ENCODE peak calls at places on chromosomes 6 and 20, in nine cellular contexts. H, W, R, D, E, Q, I, T and K are unnamed samples.

GRCh38 chr6:31794866-31795615 is 511 bp downstream of the VARS1 start:
- DNase-seq in Q (no peak), D (no peak), E (no peak), R (peak), H (no peak), W (no peak), T (no peak), I (peak), K (peak)

GRCh38 chr6:79215233-79215824 is 19.2 kb downstream of the HMGN3 start:
- DNase-seq in I (peak), E (no peak), R (no peak), W (no peak), H (peak), Q (no peak), D (no peak), T (no peak), K (no peak)

GRCh38 chr6:10531513-10531912 is 10.4 kb downstream of the GCNT2 start:
- DNase-seq in W (no peak), D (peak), Q (no peak), H (no peak), T (no peak), E (no peak), I (no peak), R (no peak), K (no peak)

GRCh38 chr6:135880066-135880972 is 28.8 kb downstream of the PDE7B start:
- DNase-seq in T (no peak), R (no peak), D (peak), E (peak), Q (no peak), W (no peak), H (no peak), I (no peak), K (peak)

GRCh38 chr6:74607934-74608333 is 597.9 kb downstream of the COL12A1 start:
- DNase-seq in H (no peak), T (no peak), D (no peak), Q (no peak), W (no peak), E (peak), R (no peak), I (no peak), K (no peak)

GRCh38 chr20:41352106-41352505 is 11.5 kb downstream of the LPIN3 start:
- DNase-seq in D (no peak), R (no peak), E (no peak), Q (no peak), I (no peak), H (no peak), T (no peak), W (no peak), K (no peak)

GRCh38 chr6:159061146-159061545 is 16.4 kb upstream of the TAGAP start:
- DNase-seq in H (no peak), Q (no peak), T (no peak), D (no peak), R (no peak), E (no peak), I (no peak), W (no peak), K (no peak)

GRCh38 chr20:33262658-33263065 is 20.4 kb upstream of the BPIFB1 start:
- DNase-seq in H (peak), Q (no peak), D (peak), R (peak), W (peak), E (peak), I (peak), T (no peak), K (no peak)

GRCh38 chr6:15481892-15482291 is 180.9 kb downstream of the DTNBP1 start:
- DNase-seq in R (no peak), T (no peak), I (no peak), E (no peak), W (no peak), Q (no peak), H (no peak), D (peak), K (peak)

GRCh38 chr6:170436209-170436809 is 116.8 kb downstream of the PSMB1 start:
- DNase-seq in R (no peak), Q (no peak), T (no peak), E (no peak), H (no peak), I (no peak), D (no peak), W (no peak), K (no peak)

GRCh38 chr6:87656857-87657256 is 45.2 kb downstream of the AKIRIN2 start:
- DNase-seq in Q (no peak), W (no peak), H (no peak), E (no peak), D (peak), R (no peak), I (no peak), T (no peak), K (no peak)

GRCh38 chr6:14310955-14311354 is 193.4 kb downstream of the CD83 start:
- DNase-seq in I (no peak), D (no peak), H (no peak), R (no peak), W (no peak), Q (no peak), T (peak), E (no peak), K (no peak)

GRCh38 chr20:40838516-40838915 is 149.5 kb upstream of the MAFB start:
- DNase-seq in I (no peak), H (no peak), E (no peak), W (no peak), Q (no peak), T (no peak), D (no peak), R (no peak), K (no peak)

GRCh38 chr6:85416049-85416448 is 33.8 kb upstream of the NT5E start:
- DNase-seq in H (no peak), I (no peak), T (no peak), Q (no peak), D (no peak), W (no peak), E (peak), R (no peak), K (no peak)

GRCh38 chr6:165117121-165117520 is 192.3 kb downstream of the C6orf118 start:
- DNase-seq in W (no peak), T (no peak), D (no peak), R (no peak), E (no peak), Q (no peak), H (no peak), I (no peak), K (no peak)

GRCh38 chr20:11734431-11734830 is 183.3 kb upstream of the BTBD3 start:
- DNase-seq in E (no peak), W (no peak), H (no peak), I (no peak), D (no peak), Q (no peak), R (no peak), T (no peak), K (no peak)

GRCh38 chr6:119921491-119922010 is 572.0 kb upstream of the MAN1A1 start:
- DNase-seq in D (no peak), I (no peak), H (no peak), E (no peak), W (no peak), T (no peak), R (no peak), Q (no peak), K (no peak)

GRCh38 chr6:135875446-135875845 is 23.9 kb downstream of the PDE7B start:
- DNase-seq in R (no peak), W (no peak), D (no peak), I (no peak), H (no peak), Q (no peak), T (no peak), E (peak), K (no peak)

GRCh38 chr6:13681305-13682061 is 30.2 kb downstream of the RANBP9 start:
- DNase-seq in E (no peak), I (no peak), H (no peak), R (no peak), T (no peak), D (peak), Q (no peak), W (no peak), K (peak)

GRCh38 chr6:149061933-149062332 is 255.6 kb upstream of the TAB2 start:
- DNase-seq in W (no peak), T (no peak), R (no peak), E (no peak), Q (no peak), D (no peak), I (no peak), H (no peak), K (no peak)

GRCh38 chr20:32678948-32679347 is 5.2 kb upstream of the C20orf203 start:
- DNase-seq in R (no peak), E (peak), T (no peak), H (peak), D (no peak), W (no peak), Q (peak), I (no peak), K (no peak)

GRCh38 chr20:43844778-43845614 is 69.7 kb upstream of the TOX2 start:
- DNase-seq in Q (peak), D (no peak), H (peak), W (no peak), I (no peak), R (no peak), T (no peak), E (peak), K (no peak)

GRCh38 chr6:80607814-80608391 is 501.4 kb downstream of the BCKDHB start:
- DNase-seq in I (no peak), Q (no peak), W (no peak), T (no peak), R (no peak), H (peak), D (no peak), E (peak), K (no peak)

GRCh38 chr6:54445207-54445606 is 137.0 kb downstream of the TINAG start:
- DNase-seq in Q (no peak), D (no peak), H (no peak), T (no peak), R (no peak), I (no peak), W (no peak), E (no peak), K (no peak)

GRCh38 chr6:4599924-4600323 is 176.3 kb upstream of the CDYL start:
- DNase-seq in Q (no peak), H (no peak), R (no peak), W (no peak), I (no peak), T (no peak), E (peak), D (no peak), K (no peak)

GRCh38 chr6:147201885-147202515 is 2.2 kb upstream of the STXBP5 start:
- DNase-seq in I (no peak), Q (no peak), D (peak), H (peak), E (peak), W (no peak), R (peak), T (no peak), K (peak)

GRCh38 chr6:3230275-3231212 is 3.1 kb upstream of the TUBB2B start:
- DNase-seq in Q (no peak), W (no peak), H (no peak), R (peak), I (peak), D (no peak), T (no peak), E (peak), K (no peak)

GRCh38 chr6:131868836-131869235 is 61.0 kb downstream of the ENPP1 start:
- DNase-seq in W (no peak), E (peak), I (no peak), R (no peak), H (no peak), Q (no peak), T (no peak), D (no peak), K (no peak)

GRCh38 chr6:43926644-43927524 is 156.9 kb downstream of the VEGFA start:
- DNase-seq in W (peak), T (peak), Q (no peak), D (no peak), R (peak), I (no peak), E (peak), H (peak), K (no peak)

GRCh38 chr20:63042448-63043071 is 35.8 kb upstream of the BHLHE23 start:
- DNase-seq in Q (no peak), T (peak), H (no peak), I (no peak), E (no peak), D (no peak), R (no peak), W (no peak), K (no peak)

GRCh38 chr6:130033999-130034814 is 15.8 kb downstream of the L3MBTL3 start:
- DNase-seq in Q (no peak), E (peak), D (no peak), I (no peak), R (no peak), W (no peak), H (peak), T (no peak), K (no peak)

DNA sequence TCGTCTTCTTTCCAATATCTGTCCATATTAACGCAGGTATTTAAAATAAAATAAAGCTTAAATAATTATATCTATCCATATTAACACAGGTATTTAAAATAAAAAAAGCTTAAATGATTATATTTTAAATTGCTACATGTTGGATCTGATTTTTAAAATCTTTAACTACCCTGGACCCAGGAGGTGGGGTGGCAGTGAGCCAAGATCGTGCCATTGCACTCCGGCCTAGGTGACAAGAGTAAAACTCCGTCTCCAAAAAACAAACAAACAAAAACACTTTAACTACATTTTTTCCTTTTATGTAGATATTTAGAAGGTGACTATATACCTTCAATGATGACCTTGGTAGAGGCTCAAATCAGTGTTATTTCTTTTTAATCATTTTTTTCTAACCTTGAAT is 211.9 kb downstream of the GRIK2 start:
- DNase-seq in E (no peak), I (no peak), H (no peak), R (no peak), Q (no peak), D (no peak), W (no peak), T (no peak), K (no peak)
- TF ChIP-seq CTCF in E (no peak), I (no peak), H (no peak), R (no peak), Q (no peak), D (no peak), W (no peak), T (no peak), K (no peak)

GRCh38 chr6:68468244-68468884 is 166.7 kb upstream of the ADGRB3 start:
- DNase-seq in T (no peak), W (no peak), E (no peak), I (peak), D (no peak), H (no peak), R (peak), Q (no peak), K (no peak)
- TF ChIP-seq CTCF in T (no peak), W (peak), E (no peak), I (peak), D (no peak), H (no peak), R (no peak), Q (no peak), K (no peak)

DNA sequence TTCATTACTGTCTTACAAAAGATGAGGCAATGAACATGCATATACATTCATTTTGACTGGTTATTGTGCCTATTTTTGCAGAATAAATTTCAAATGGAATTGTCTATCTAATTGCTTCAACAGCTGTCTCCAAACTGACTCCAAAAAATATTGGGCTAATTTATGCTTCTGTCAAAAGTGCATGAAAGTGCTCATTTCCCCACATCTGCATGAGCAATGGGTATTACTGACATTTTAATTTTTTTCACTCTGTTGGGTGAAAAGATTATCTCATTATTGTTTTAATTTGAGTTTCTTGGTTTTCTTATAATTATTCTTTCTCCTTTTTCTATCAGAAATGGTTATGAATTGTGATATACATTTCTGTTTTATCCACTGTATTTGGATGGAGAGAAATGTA is 404.2 kb downstream of the QKI start:
- DNase-seq in E (no peak), T (no peak), Q (no peak), R (no peak), I (no peak), W (no peak), H (no peak), D (no peak), K (no peak)
- TF ChIP-seq CTCF in E (no peak), T (no peak), Q (no peak), R (no peak), I (no peak), W (no peak), H (no peak), D (no peak), K (no peak)

GRCh38 chr6:90479603-90479926 is 107.3 kb downstream of the MAP3K7 start:
- DNase-seq in H (no peak), Q (no peak), E (no peak), T (no peak), I (no peak), R (no peak), D (no peak), W (no peak), K (no peak)
- TF ChIP-seq CTCF in H (peak), Q (no peak), E (no peak), T (peak), I (peak), R (no peak), D (no peak), W (no peak), K (no peak)

GRCh38 chr6:166166314-166167257 is 1.1 kb downstream of the TBXT start:
- DNase-seq in T (no peak), R (peak), H (no peak), D (no peak), Q (no peak), W (no peak), I (peak), E (no peak), K (no peak)

GRCh38 chr6:166165558-166166313 is 1.9 kb downstream of the TBXT start:
- DNase-seq in D (no peak), I (no peak), Q (no peak), R (no peak), E (no peak), H (no peak), T (no peak), W (no peak), K (no peak)

GRCh38 chr6:166157930-166158617 is 9.6 kb downstream of the TBXT start:
- DNase-seq in E (no peak), D (no peak), H (no peak), I (no peak), T (no peak), W (no peak), R (no peak), Q (no peak), K (no peak)

GRCh38 chr6:166167258-166167731 is 356 bp downstream of the TBXT start:
- DNase-seq in H (no peak), E (no peak), T (no peak), Q (no peak), R (no peak), I (peak), W (no peak), D (peak), K (no peak)

GRCh38 chr6:166162599-166163342 is 4.9 kb downstream of the TBXT start:
- DNase-seq in E (no peak), I (no peak), R (no peak), T (no peak), Q (no peak), W (no peak), H (no peak), D (peak), K (peak)
- TF ChIP-seq CTCF in E (no peak), I (no peak), R (no peak), T (no peak), Q (no peak), W (no peak), H (no peak), D (no peak), K (no peak)